ENCODE peak calls at places on chromosomes 16 and 17, in seven cellular contexts. I is EL; L is fibroblast of lung; P is activated T-cell treated with anti-CD3 and anti-CD28 coated beads, Interleukin-2, amount 50 U/mL, for 4 hours; E is activated CD8-positive, alpha-beta T cell treated with anti-CD3 and anti-CD28 coated beads for 36 hours; C is T-helper 2 cell; D is stimulated activated naive B cell treated with anti-CD40 and anti-IgM and Interleukin-4, amounts not matched to agents 10 μg/mL and 1 μg/mL and 100 μg/mL, for 72 hours. W is an unnamed sample.

GRCh38 chr16:67910162-67910561 is 17.1 kb downstream of the PSKH1 start:
- DNase-seq in I (peak; percentile 40), L (peak; percentile 65), P (no peak), E (peak; percentile 72), C (no peak), D (no peak), W (peak; percentile 52)

GRCh38 chr17:13806023-13806553 is 204.4 kb upstream of the HS3ST3A1 start:
- DNase-seq in I (no peak), L (no peak), P (no peak), E (no peak), C (no peak), D (no peak), W (no peak)

GRCh38 chr16:80804061-80804450 is 342 bp downstream of the CDYL2 start:
- DNase-seq in I (peak; percentile 35), L (peak; percentile 67), P (peak; percentile 53), E (peak; percentile 70), C (peak; percentile 40), D (peak; percentile 39), W (peak; percentile 82)

GRCh38 chr16:82631701-82632685 is 5.2 kb downstream of the CDH13 start:
- DNase-seq in I (no peak), L (peak; percentile 21), P (no peak), E (peak; percentile 30), C (no peak), D (no peak), W (peak; percentile 30)

GRCh38 chr16:11586375-11586855 is 304 bp downstream of the LITAF start:
- DNase-seq in I (peak; percentile 35), L (no peak), P (no peak), E (no peak), C (no peak), D (peak; percentile 35), W (peak; percentile 46)

GRCh38 chr16:2324296-2324859 is 16.1 kb downstream of the ABCA3 start:
- DNase-seq in I (no peak), L (no peak), P (no peak), E (no peak), C (no peak), D (no peak), W (no peak)

GRCh38 chr17:76501018-76501826 is at the start of gene RHBDF2:
- DNase-seq in I (peak; percentile 87), L (peak; percentile 70), P (peak; percentile 98), E (peak; percentile 95), C (peak; percentile 91), D (peak; percentile 93), W (peak; percentile 94)

GRCh38 chr16:11669380-11670146 is 1.3 kb downstream of the SNN start:
- DNase-seq in I (peak; percentile 24), L (peak; percentile 42), P (no peak), E (peak; percentile 18), C (no peak), D (peak; percentile 75), W (peak; percentile 72)

GRCh38 chr17:75463612-75464011 is 7.2 kb downstream of the TMEM94 start:
- DNase-seq in I (no peak), L (no peak), P (no peak), E (no peak), C (no peak), D (no peak), W (no peak)

GRCh38 chr17:910503-911194 is 68.9 kb downstream of the NXN start:
- DNase-seq in I (peak; percentile 53), L (no peak), P (no peak), E (no peak), C (no peak), D (no peak), W (no peak)

GRCh38 chr16:10983175-10983558 is 38.8 kb downstream of the CLEC16A start:
- DNase-seq in I (no peak), L (no peak), P (peak; percentile 11), E (peak; percentile 28), C (no peak), D (no peak), W (peak; percentile 38)

GRCh38 chr17:50547736-50548083 is 736 bp downstream of the SPATA20 start:
- DNase-seq in I (no peak), L (no peak), P (no peak), E (no peak), C (no peak), D (no peak), W (no peak)

GRCh38 chr16:66687906-66688625 is 8.5 kb downstream of the CMTM4 start:
- DNase-seq in I (no peak), L (no peak), P (no peak), E (no peak), C (no peak), D (no peak), W (no peak)

GRCh38 chr16:87995644-87996043 is 44.4 kb downstream of the BANP start:
- DNase-seq in I (no peak), L (no peak), P (no peak), E (no peak), C (no peak), D (no peak), W (no peak)

GRCh38 chr17:16987830-16988601 is 16.1 kb upstream of the TNFRSF13B start:
- DNase-seq in I (peak; percentile 94), L (peak; percentile 31), P (peak; percentile 38), E (peak; percentile 81), C (no peak), D (peak; percentile 94), W (peak; percentile 98)

GRCh38 chr17:73198930-73199260 is 6.0 kb downstream of the COG1 start:
- DNase-seq in I (no peak), L (no peak), P (no peak), E (no peak), C (no peak), D (no peak), W (no peak)

GRCh38 chr16:17116595-17117322 is 354.0 kb downstream of the XYLT1 start:
- DNase-seq in I (no peak), L (no peak), P (no peak), E (no peak), C (no peak), D (no peak), W (no peak)

GRCh38 chr17:60169921-60170817 is 20.4 kb downstream of the CA4 start:
- DNase-seq in I (peak; percentile 60), L (peak; percentile 45), P (no peak), E (peak; percentile 33), C (no peak), D (no peak), W (no peak)

GRCh38 chr17:62064029-62064790 is 868 bp downstream of the MED13 start:
- DNase-seq in I (peak; percentile 29), L (peak; percentile 27), P (no peak), E (no peak), C (no peak), D (no peak), W (peak; percentile 42)

GRCh38 chr16:3171181-3171854 is 16.7 kb upstream of the OR1F1 start:
- DNase-seq in I (no peak), L (no peak), P (peak; percentile 70), E (peak; percentile 93), C (no peak), D (peak; percentile 74), W (peak; percentile 72)

GRCh38 chr16:66590322-66590721 is 11.1 kb downstream of the CMTM2 start:
- DNase-seq in I (no peak), L (no peak), P (no peak), E (peak; percentile 30), C (no peak), D (no peak), W (peak; percentile 52)

GRCh38 chr16:28524544-28525179 is 14.1 kb downstream of the NUPR1 start:
- DNase-seq in I (no peak), L (no peak), P (no peak), E (peak; percentile 24), C (no peak), D (no peak), W (peak; percentile 50)

W was measured in GM12865.